ENCODE peak calls at places on chromosomes 13 and 19, in seven cellular contexts. O is activated naive CD4-positive, alpha-beta T cell treated with Interleukin-2 at 50 U/mL for 16 hours; J is bronchial epithelial cell; D is stimulated activated CD4-positive, alpha-beta T cell treated with anti-CD3 and anti-CD28 coated beads, Interleukin-12 subunit alpha, Interleukin-12 subunit beta, amount 100 ng/mL, for 48 hours; V is germinal center; G is NCI-H187; C is sigmoid colon. X is an unnamed sample.

GRCh38 chr19:49686503-49687088 is 2.8 kb upstream of the ADM5 start:
- DNase-seq in O (no peak), J (no peak), D (no peak), V (no peak), G (no peak), C (no peak), X (no peak)

GRCh38 chr13:38763446-38764381 is 76.8 kb downstream of the FREM2 start:
- DNase-seq in O (no peak), J (peak), D (no peak), V (no peak), G (no peak), C (no peak), X (peak)

GRCh38 chr19:53953383-53953782 is 9.4 kb upstream of the CACNG8 start:
- DNase-seq in O (no peak), J (no peak), D (no peak), V (no peak), G (no peak), C (no peak), X (no peak)

GRCh38 chr19:33143897-33144405 is 12.0 kb downstream of the WDR88 start:
- DNase-seq in O (peak), J (peak), D (peak), V (peak), G (no peak), C (peak), X (peak)

GRCh38 chr19:8342684-8343482 is at the start of gene KANK3:
- DNase-seq in O (peak), J (peak), D (peak), V (peak), G (peak), C (peak), X (peak)

GRCh38 chr19:46134527-46134926 is 10.0 kb upstream of the IGFL3 start:
- DNase-seq in O (no peak), J (peak), D (no peak), V (no peak), G (no peak), C (no peak), X (no peak)

GRCh38 chr13:99983401-99984133 is 2.0 kb downstream of the ZIC2 start:
- DNase-seq in O (no peak), J (no peak), D (no peak), V (no peak), G (peak), C (no peak), X (no peak)

GRCh38 chr19:7519411-7520130 is 2.9 kb upstream of the MCOLN1 start:
- DNase-seq in O (no peak), J (no peak), D (no peak), V (no peak), G (no peak), C (no peak), X (no peak)

GRCh38 chr13:42970824-42971669 is 21.0 kb downstream of the EPSTI1 start:
- DNase-seq in O (peak), J (peak), D (peak), V (peak), G (no peak), C (no peak), X (peak)

GRCh38 chr13:98173431-98173921 is 3.6 kb downstream of the RNF113B start:
- DNase-seq in O (no peak), J (peak), D (no peak), V (no peak), G (no peak), C (peak), X (peak)

GRCh38 chr13:95689582-95689926 is 12.6 kb downstream of the DNAJC3 start:
- DNase-seq in O (no peak), J (no peak), D (no peak), V (no peak), G (no peak), C (no peak), X (no peak)

GRCh38 chr13:45527699-45528462 is 63.1 kb downstream of the COG3 start:
- DNase-seq in O (no peak), J (peak), D (no peak), V (no peak), G (no peak), C (no peak), X (no peak)

GRCh38 chr13:57748096-57748495 is 116.6 kb downstream of the PCDH17 start:
- DNase-seq in O (no peak), J (peak), D (no peak), V (no peak), G (no peak), C (no peak), X (no peak)

GRCh38 chr13:96816261-96816660 is 178.0 kb downstream of the OXGR1 start:
- DNase-seq in O (no peak), J (no peak), D (no peak), V (no peak), G (no peak), C (no peak), X (no peak)

GRCh38 chr19:30784850-30785459 is 412.8 kb downstream of the ZNF536 start:
- DNase-seq in O (peak), J (no peak), D (peak), V (peak), G (no peak), C (peak), X (no peak)

GRCh38 chr19:275000-275399 is 16.2 kb downstream of the PLPP2 start:
- DNase-seq in O (no peak), J (no peak), D (no peak), V (no peak), G (no peak), C (no peak), X (no peak)

GRCh38 chr19:10269333-10270179 is 1.4 kb upstream of the ICAM1 start:
- DNase-seq in O (peak), J (peak), D (peak), V (peak), G (no peak), C (peak), X (peak)

GRCh38 chr19:17755977-17756670 is 4.8 kb downstream of the FCHO1 start:
- DNase-seq in O (peak), J (no peak), D (no peak), V (peak), G (peak), C (no peak), X (no peak)

GRCh38 chr13:33158830-33159229 is 126.7 kb downstream of the STARD13 start:
- DNase-seq in O (no peak), J (no peak), D (no peak), V (no peak), G (no peak), C (no peak), X (no peak)

GRCh38 chr13:28181413-28181812 is 43.1 kb downstream of the PAN3 start:
- DNase-seq in O (no peak), J (peak), D (no peak), V (no peak), G (no peak), C (no peak), X (peak)

GRCh38 chr13:108595416-108596257 is 33.8 kb upstream of the MYO16 start:
- DNase-seq in O (peak), J (no peak), D (no peak), V (no peak), G (no peak), C (no peak), X (no peak)

GRCh38 chr13:94121686-94122085 is 357.8 kb downstream of the DCT start:
- DNase-seq in O (no peak), J (peak), D (no peak), V (no peak), G (no peak), C (no peak), X (no peak)

GRCh38 chr19:50837300-50837699 is 3.9 kb upstream of the KLK15 start:
- DNase-seq in O (no peak), J (peak), D (no peak), V (no peak), G (no peak), C (peak), X (no peak)

GRCh38 chr19:14770944-14771839 is 7.2 kb downstream of the ADGRE2 start:
- DNase-seq in O (no peak), J (no peak), D (no peak), V (no peak), G (no peak), C (no peak), X (no peak)